ENCODE peak calls at places on chromosomes 12 and 14, in nine cellular contexts. O is fibroblast of pulmonary artery, X is left lung, L is AG04450, K is HL-60, A is HCT116, H is kidney, M is heart right ventricle, U is Calu3. R is an unnamed sample.

GRCh38 chr12:71157601-71158233 is at the start of gene TSPAN8:
- DNase-seq in M (no peak), U (peak; percentile 54), O (no peak), X (no peak), H (no peak), A (no peak), K (no peak), L (no peak), R (no peak)

GRCh38 chr12:3261782-3262359 is 184.7 kb downstream of the TSPAN9 start:
- DNase-seq in M (no peak), X (peak; percentile 34), H (no peak), L (no peak), O (peak; percentile 45), A (no peak), U (no peak), K (peak; percentile 3), R (no peak)

GRCh38 chr14:97359391-97359790 is 562.2 kb downstream of the VRK1 start:
- DNase-seq in U (no peak), L (no peak), K (no peak), X (no peak), H (no peak), M (no peak), O (no peak), A (no peak), R (no peak)

GRCh38 chr12:49296836-49297694 is 2.1 kb downstream of the PRPH start:
- DNase-seq in M (no peak), U (peak; percentile 69), L (no peak), H (peak; percentile 77), O (no peak), X (peak; percentile 84), A (peak; percentile 62), K (peak; percentile 58), R (peak; percentile 90)

GRCh38 chr12:12467222-12467621 is 95.4 kb downstream of the DUSP16 start:
- DNase-seq in A (no peak), M (no peak), K (no peak), H (no peak), X (no peak), O (no peak), U (no peak), L (no peak), R (no peak)

GRCh38 chr14:75044760-75045159 is 6.5 kb downstream of the MLH3 start:
- DNase-seq in H (no peak), X (no peak), M (no peak), O (no peak), U (no peak), K (no peak), A (no peak), L (no peak), R (no peak)

GRCh38 chr12:75489613-75490210 is 9.2 kb downstream of the GLIPR1 start:
- DNase-seq in M (no peak), O (peak; percentile 53), U (no peak), X (no peak), L (no peak), K (no peak), A (peak; percentile 62), H (no peak), R (no peak)

GRCh38 chr14:70782361-70782760 is 27.0 kb downstream of the MAP3K9 start:
- DNase-seq in M (no peak), O (no peak), X (no peak), H (no peak), A (no peak), K (no peak), U (no peak), L (no peak), R (no peak)

GRCh38 chr14:90520326-90520725 is 123.5 kb downstream of the CALM1 start:
- DNase-seq in M (no peak), L (no peak), U (no peak), X (peak; percentile 55), H (peak; percentile 58), O (no peak), A (no peak), K (no peak), R (no peak)

GRCh38 chr14:23513005-23513412 is 38.6 kb downstream of the ZFHX2 start:
- DNase-seq in M (no peak), A (no peak), K (no peak), L (no peak), U (no peak), H (no peak), O (no peak), X (no peak), R (no peak)

GRCh38 chr14:89630096-89630829 is 213.2 kb upstream of the FOXN3 start:
- DNase-seq in A (no peak), X (no peak), U (no peak), O (no peak), K (no peak), M (no peak), H (no peak), L (no peak), R (no peak)

GRCh38 chr12:117470804-117471203 is 109.4 kb upstream of the NOS1 start:
- DNase-seq in K (no peak), X (no peak), L (no peak), U (no peak), O (no peak), M (no peak), A (no peak), H (no peak), R (no peak)

GRCh38 chr12:117481470-117481869 is 120.0 kb upstream of the NOS1 start:
- DNase-seq in X (no peak), U (no peak), A (no peak), M (no peak), K (no peak), O (no peak), L (no peak), H (no peak), R (no peak)

GRCh38 chr12:117473856-117474255 is 112.4 kb upstream of the NOS1 start:
- DNase-seq in A (no peak), O (no peak), K (no peak), X (no peak), U (no peak), H (no peak), M (no peak), L (no peak), R (no peak)

GRCh38 chr12:117472983-117473382 is 111.6 kb upstream of the NOS1 start:
- DNase-seq in L (no peak), M (no peak), A (peak; percentile 10), K (no peak), H (no peak), O (no peak), X (no peak), U (peak; percentile 45), R (no peak)

GRCh38 chr12:117476341-117476740 is 114.9 kb upstream of the NOS1 start:
- DNase-seq in L (no peak), H (no peak), M (no peak), A (no peak), O (no peak), U (no peak), X (no peak), K (no peak), R (no peak)
- TF ChIP-seq CTCF in L (no peak), H (no peak), M (no peak), A (no peak), O (no peak), U (no peak), X (no peak), K (no peak), R (no peak)

GRCh38 chr12:98999569-98999968 is 354.5 kb downstream of the APAF1 start:
- DNase-seq in H (no peak), X (no peak), A (no peak), L (no peak), M (no peak), U (no peak), O (no peak), K (no peak), R (no peak)

GRCh38 chr12:98997899-98998298 is 352.8 kb downstream of the APAF1 start:
- DNase-seq in X (no peak), H (no peak), L (no peak), O (no peak), A (no peak), M (no peak), U (no peak), K (no peak), R (no peak)

DNA sequence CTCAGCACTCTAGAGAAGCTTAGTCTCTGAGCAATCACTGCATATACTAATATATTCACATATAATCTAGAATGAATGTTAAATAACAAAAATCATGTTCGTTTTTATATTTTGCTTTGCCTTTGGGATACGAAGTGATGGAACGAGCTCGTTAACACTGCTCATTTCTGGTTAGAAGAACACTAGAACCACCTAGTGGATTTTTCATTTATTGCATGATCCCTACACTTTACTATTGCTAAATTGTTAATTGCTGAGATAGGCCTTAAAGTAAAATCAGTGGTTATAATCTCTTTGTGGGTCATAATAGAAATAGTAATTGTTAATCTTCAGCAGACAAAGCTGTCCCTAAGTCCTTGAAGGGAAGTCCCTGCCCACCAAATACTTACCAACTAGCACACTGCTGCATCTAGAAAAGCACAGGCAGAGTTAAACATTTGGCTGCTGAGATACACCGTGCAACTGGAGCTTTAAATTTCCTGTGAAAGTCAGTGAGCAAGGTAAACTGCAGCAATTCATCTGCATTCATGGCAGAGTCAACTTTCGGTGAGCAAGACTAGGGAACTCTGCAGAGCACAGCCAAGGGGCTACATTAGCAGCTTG is 353.7 kb downstream of the APAF1 start:
- DNase-seq in O (peak; percentile 65), M (no peak), K (no peak), U (no peak), H (no peak), X (no peak), A (peak; percentile 12), L (no peak), R (no peak)
- TF ChIP-seq CTCF in O (peak; percentile 65), M (peak; percentile 67), K (peak; percentile 42), U (peak; percentile 40), H (peak; percentile 46), X (peak; percentile 48), A (peak; percentile 71), L (peak; percentile 72), R (peak; percentile 89)

GRCh38 chr12:22018860-22019259 is 27.2 kb upstream of the CMAS start:
- DNase-seq in X (no peak), A (no peak), O (peak; percentile 14), U (no peak), L (no peak), K (no peak), M (no peak), H (no peak), R (no peak)
- TF ChIP-seq CTCF in X (no peak), A (peak; percentile 43), O (peak; percentile 32), U (peak; percentile 34), L (no peak), K (no peak), M (peak; percentile 70), H (peak; percentile 27), R (peak; percentile 87)

GRCh38 chr12:106953352-106954260 is 2.1 kb upstream of the TMEM263 start:
- DNase-seq in X (no peak), L (no peak), M (no peak), H (no peak), A (no peak), O (no peak), U (no peak), K (no peak), R (no peak)

GRCh38 chr12:106955377-106956047 is at the start of gene TMEM263:
- DNase-seq in X (peak; percentile 95), M (peak; percentile 95), L (peak; percentile 91), U (peak; percentile 96), H (peak; percentile 99), O (peak; percentile 98), K (peak; percentile 12), A (peak; percentile 45), R (peak; percentile 99)

GRCh38 chr12:106954462-106955376 is 988 bp upstream of the TMEM263 start:
- DNase-seq in A (no peak), L (no peak), O (peak; percentile 24), X (peak; percentile 79), U (no peak), H (peak; percentile 82), M (peak; percentile 39), K (no peak), R (no peak)

GRCh38 chr12:106957617-106958016 is 1.9 kb downstream of the TMEM263 start:
- DNase-seq in U (no peak), K (no peak), A (no peak), H (no peak), X (no peak), M (no peak), L (no peak), O (no peak), R (no peak)

GRCh38 chr12:106956048-106956935 is 585 bp downstream of the TMEM263 start:
- DNase-seq in L (peak; percentile 77), K (no peak), A (peak; percentile 73), O (peak; percentile 93), H (peak; percentile 90), X (peak; percentile 87), M (peak; percentile 68), U (peak; percentile 73), R (no peak)
- TF ChIP-seq CTCF in L (no peak), K (no peak), A (no peak), O (no peak), H (no peak), X (no peak), M (no peak), U (no peak), R (peak; percentile 48)